ENCODE peak calls at places on chromosomes 16 and 17, in eight cellular contexts. A is breast epithelium, T is tibial nerve, N is NB4, C is HCT116, F is A549, J is HepG2, H is adrenal gland. K is an unnamed sample.

GRCh38 chr17:32482568-32483320 is 4.0 kb upstream of the CDK5R1 start:
- DNase-seq in N (no peak), J (no peak), T (no peak), F (no peak), A (no peak), C (no peak), H (no peak), K (no peak)

GRCh38 chr16:56985288-56985961 is 3.9 kb upstream of the NLRC5 start:
- DNase-seq in C (peak), T (peak), H (peak), A (no peak), N (peak), F (peak), J (no peak), K (no peak)

GRCh38 chr17:66301864-66302741 is at the start of gene PRKCA:
- DNase-seq in N (peak), A (no peak), H (peak), T (peak), F (peak), C (peak), J (peak), K (peak)

GRCh38 chr17:54983260-54983659 is 14.7 kb downstream of the STXBP4 start:
- DNase-seq in C (no peak), F (no peak), A (no peak), J (no peak), H (no peak), N (no peak), T (no peak), K (no peak)

GRCh38 chr17:2723997-2724782 is 12.6 kb upstream of the CLUH start:
- DNase-seq in T (no peak), C (no peak), J (no peak), A (no peak), N (no peak), H (no peak), F (no peak), K (no peak)

GRCh38 chr17:68319420-68320162 is 28.3 kb downstream of the ARSG start:
- DNase-seq in J (no peak), A (no peak), C (no peak), N (peak), F (no peak), H (no peak), T (no peak), K (no peak)

GRCh38 chr16:84484579-84485254 is 19.7 kb downstream of the MEAK7 start:
- DNase-seq in A (peak), C (peak), J (peak), F (peak), N (peak), H (peak), T (peak), K (peak)

GRCh38 chr17:56292010-56292409 is 138.7 kb downstream of the ANKFN1 start:
- DNase-seq in T (no peak), C (no peak), N (no peak), A (no peak), F (no peak), H (no peak), J (no peak), K (no peak)

GRCh38 chr16:47486856-47487255 is 25.7 kb downstream of the PHKB start:
- DNase-seq in T (no peak), J (no peak), C (no peak), A (no peak), N (no peak), F (no peak), H (no peak), K (no peak)

GRCh38 chr17:69516911-69517310 is 102.4 kb downstream of the MAP2K6 start:
- DNase-seq in H (no peak), F (no peak), J (no peak), A (no peak), N (no peak), C (no peak), T (no peak), K (no peak)
- TF ChIP-seq POLR2A in H (no peak), F (no peak), J (no peak), A (no peak), N (no peak), C (no peak), T (no peak), K (no peak)

GRCh38 chr17:37643118-37643766 is at the start of gene DDX52:
- DNase-seq in F (peak), N (peak), A (peak), H (peak), C (peak), J (peak), T (peak), K (peak)

GRCh38 chr17:37650419-37651003 is 7.3 kb upstream of the DDX52 start:
- DNase-seq in N (peak), T (no peak), F (peak), A (no peak), J (peak), C (peak), H (no peak), K (peak)

GRCh38 chr17:37651846-37652245 is 8.6 kb upstream of the DDX52 start:
- DNase-seq in T (no peak), N (no peak), F (no peak), J (no peak), C (no peak), A (no peak), H (no peak), K (no peak)

GRCh38 chr17:37643829-37644228 is 583 bp upstream of the DDX52 start:
- DNase-seq in J (no peak), A (no peak), C (no peak), F (peak), H (peak), N (no peak), T (no peak), K (no peak)

DNA sequence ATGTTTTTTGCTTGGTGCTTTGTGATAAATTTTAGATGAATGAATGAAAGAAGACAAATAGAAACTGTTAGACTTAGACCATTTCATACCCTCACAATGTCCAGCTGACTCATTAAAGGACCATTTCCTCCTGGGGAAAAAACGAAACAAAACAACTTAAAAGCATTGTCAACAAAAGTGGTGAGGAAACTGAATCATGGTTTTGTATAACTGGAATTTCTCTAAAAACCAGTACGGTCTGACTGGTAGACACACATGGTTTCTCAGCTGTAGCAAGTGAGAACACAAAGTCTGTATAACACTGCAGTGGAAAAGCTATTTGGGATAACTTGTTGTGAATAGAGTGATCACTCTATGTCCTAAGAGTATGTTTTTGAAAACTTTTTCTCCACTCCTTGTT is 5.3 kb upstream of the DDX52 start:
- DNase-seq in A (no peak), F (no peak), J (no peak), C (no peak), T (no peak), N (no peak), H (no peak), K (no peak)
- TF ChIP-seq POLR2A in A (no peak), F (no peak), J (no peak), C (no peak), T (no peak), N (no peak), H (no peak), K (no peak)

GRCh38 chr17:78979780-78980623 is at the start of gene LGALS3BP:
- DNase-seq in J (peak), T (peak), H (peak), A (no peak), C (peak), F (peak), N (peak), K (no peak)
- TF ChIP-seq POLR2A in J (peak), T (no peak), H (peak), A (no peak), C (peak), F (no peak), N (peak), K (no peak)

DNA sequence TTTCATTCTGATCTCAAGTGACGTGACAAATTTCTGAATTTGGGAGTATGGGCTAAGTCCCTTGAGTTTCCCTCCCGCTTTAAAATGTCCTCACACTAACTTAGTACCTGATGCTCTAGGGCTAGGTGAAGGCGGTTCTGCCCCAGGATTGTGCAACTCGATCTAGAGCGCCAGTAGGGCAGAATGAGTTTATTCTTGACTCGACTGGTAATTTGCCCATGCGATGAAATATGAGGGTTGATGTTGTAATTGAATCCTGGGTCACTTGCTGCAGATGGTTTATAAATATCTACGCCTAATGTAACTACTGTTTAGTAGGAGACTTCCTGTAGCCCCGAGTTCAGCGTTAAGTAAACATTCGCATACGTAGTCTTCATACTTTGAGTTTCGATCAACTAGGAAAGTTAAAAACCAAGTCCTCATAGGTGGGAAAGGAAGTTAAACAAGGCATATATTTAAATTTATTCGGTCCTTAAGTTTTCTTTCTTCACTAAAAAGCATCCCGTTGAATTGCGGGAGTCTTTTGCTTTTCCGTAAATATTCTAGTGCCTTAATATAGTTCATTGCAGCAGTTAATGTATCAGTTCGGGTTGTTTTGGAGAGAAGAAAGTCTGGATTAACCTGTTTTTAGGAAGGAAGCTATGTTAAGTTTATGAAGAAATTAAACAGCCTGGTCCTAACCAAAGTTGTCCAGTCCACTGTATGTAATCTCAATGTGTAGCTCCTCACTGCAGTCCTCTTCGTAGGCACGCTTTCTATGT is 1.6 kb downstream of the CTCF start:
- DNase-seq in C (no peak), F (no peak), N (peak), T (peak), H (peak), J (peak), A (no peak), K (peak)
- TF ChIP-seq POLR2A in C (no peak), F (no peak), N (no peak), T (no peak), H (no peak), J (no peak), A (no peak), K (no peak)

DNA sequence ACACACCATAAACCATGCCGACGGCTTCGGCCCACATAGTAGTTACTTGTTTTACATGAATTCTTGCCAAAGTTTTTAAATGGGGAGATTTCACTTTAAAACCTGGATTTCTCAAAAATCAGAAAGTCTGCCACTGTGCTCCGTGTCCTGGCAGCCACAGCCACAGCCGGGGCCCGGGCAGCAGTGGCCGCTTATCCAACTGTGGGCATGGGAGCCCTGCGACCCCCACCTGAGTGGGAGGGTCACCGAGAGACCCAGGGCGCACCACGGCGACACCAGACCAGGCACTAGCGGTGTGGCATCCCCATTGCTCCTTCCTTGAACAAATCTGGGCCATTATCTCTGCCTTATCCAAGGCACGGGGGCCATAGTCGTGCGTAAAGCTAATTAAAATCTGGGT is 30.0 kb downstream of the ZNF469 start:
- DNase-seq in T (no peak), N (no peak), F (no peak), A (no peak), C (no peak), J (no peak), H (no peak), K (no peak)
- TF ChIP-seq POLR2A in T (no peak), N (no peak), F (no peak), A (no peak), C (no peak), J (no peak), H (no peak), K (no peak)

GRCh38 chr16:76535-77272 is 1.3 kb upstream of the MPG start:
- DNase-seq in T (peak), J (peak), N (peak), A (no peak), F (peak), C (no peak), H (no peak), K (peak)
- TF ChIP-seq POLR2A in T (no peak), J (no peak), N (no peak), A (no peak), F (no peak), C (no peak), H (no peak), K (no peak)

DNA sequence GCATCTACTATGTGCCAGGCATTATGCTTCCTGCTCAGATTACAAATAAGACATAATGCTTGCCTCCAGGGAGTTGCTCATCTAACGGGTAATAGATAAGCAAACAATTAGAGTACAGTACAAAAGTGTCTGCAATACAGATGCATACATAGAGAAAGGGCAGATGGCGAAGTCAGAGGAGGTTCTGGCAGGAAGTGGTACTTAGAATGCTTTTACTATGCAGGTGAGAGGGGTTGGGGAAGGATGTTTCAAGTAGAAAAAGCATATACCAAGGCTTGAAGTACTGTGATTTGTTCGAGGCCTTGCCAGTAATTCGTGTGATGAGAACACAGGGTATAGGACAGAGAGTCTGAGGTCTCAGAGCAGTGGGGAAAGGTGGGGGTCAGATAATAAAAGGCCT is 349.8 kb downstream of the UTP18 start:
- DNase-seq in H (no peak), J (no peak), A (no peak), F (no peak), C (no peak), N (no peak), T (no peak), K (no peak)
- TF ChIP-seq POLR2A in H (no peak), J (no peak), A (no peak), F (no peak), C (no peak), N (no peak), T (no peak), K (no peak)

DNA sequence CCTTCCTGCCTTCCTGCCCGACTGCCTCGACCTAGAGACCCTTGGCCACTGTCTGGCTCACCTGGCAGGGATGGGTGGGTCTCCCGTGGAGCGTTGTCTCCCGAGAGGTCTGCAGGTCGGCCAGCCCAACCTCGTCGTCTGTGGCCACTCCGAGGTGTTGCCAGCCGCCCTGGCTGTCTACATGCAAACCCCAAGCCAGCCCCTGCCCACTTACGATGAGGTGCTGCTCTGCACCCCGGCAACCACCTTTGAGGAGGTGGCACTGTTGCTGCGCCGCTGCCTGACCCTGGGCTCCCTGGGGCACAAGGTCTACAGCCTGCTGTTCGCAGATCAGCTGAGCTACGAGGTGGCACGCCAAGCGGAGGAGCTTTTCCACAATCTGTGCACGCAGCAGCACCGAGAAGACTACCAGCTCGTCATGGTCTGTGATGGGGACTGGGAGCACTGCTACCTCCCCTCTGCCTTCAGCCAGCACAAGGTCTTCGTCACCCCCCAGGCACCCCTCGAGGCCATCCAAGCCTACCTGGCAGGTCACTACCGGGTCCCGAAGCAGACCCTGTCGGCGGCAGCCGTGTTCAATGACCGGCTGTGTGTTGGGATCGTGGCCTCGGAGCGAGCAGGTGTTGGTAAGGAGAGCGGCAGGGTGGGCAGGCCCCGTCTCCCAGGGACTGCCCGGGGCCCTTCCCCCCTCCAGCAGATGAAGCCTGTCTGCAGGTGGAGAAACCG is 75.1 kb upstream of the ENDOV start:
- DNase-seq in T (no peak), N (no peak), J (no peak), C (no peak), A (no peak), H (no peak), F (no peak), K (no peak)
- TF ChIP-seq POLR2A in T (no peak), N (no peak), J (no peak), C (no peak), A (no peak), H (no peak), F (no peak), K (no peak)

GRCh38 chr17:46772013-46772878 is 46.2 kb downstream of the WNT3 start:
- DNase-seq in C (no peak), H (peak), J (peak), A (no peak), F (peak), T (no peak), N (peak), K (peak)

GRCh38 chr17:46770439-46770817 is 48.1 kb downstream of the WNT3 start:
- DNase-seq in A (no peak), H (no peak), N (no peak), C (no peak), J (peak), T (no peak), F (no peak), K (no peak)

GRCh38 chr17:46769531-46770438 is 48.7 kb downstream of the WNT3 start:
- DNase-seq in J (no peak), F (no peak), C (no peak), T (no peak), H (peak), N (no peak), A (no peak), K (peak)

GRCh38 chr17:46771601-46772012 is 46.9 kb downstream of the WNT3 start:
- DNase-seq in T (no peak), C (no peak), H (no peak), J (no peak), F (no peak), A (no peak), N (peak), K (peak)

DNA sequence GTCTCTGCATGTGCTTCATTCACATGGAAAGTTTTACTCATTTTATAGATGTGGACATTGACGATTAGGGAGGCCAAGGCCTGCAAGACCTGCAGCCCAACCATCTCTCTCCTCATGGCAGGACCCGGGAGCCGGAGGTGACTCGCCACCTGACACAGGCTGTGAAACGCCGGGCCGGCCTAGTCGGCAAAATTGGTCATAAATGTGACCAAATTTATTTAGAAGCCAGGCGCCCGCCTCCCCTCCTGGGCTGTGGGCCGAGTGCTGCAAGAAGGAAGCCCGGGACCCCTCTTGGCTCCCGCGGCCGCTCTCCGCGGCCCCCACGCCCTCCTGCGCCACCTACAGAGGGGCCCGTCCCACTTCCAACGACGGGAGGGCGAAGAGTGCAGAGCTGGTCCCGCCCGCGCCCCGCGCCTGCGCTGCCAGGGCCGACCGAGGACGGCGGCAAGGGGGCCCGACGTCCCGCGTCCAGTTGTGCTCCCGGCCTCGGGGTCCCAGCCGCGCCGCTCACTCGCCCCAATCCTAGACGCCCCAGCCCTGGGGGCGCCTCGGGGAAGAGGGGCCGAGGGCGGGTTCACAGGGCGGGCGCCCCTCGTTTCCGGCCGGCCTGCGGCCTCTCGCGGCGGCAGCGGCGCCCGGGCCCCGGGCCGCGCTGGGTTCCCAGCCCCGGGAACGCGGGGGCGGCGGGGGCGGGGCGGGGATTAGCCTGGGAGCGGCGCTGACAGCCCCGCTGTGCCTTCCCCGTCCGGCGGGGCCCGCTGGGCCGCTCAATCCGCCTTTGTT is 47.5 kb downstream of the WNT3 start:
- DNase-seq in N (peak), J (peak), F (peak), H (peak), T (no peak), C (no peak), A (no peak), K (peak)
- TF ChIP-seq POLR2A in N (peak), J (peak), F (peak), H (no peak), T (no peak), C (no peak), A (no peak), K (no peak)

GRCh38 chr17:40443988-40444899 is 994 bp downstream of the IGFBP4 start:
- DNase-seq in C (no peak), F (no peak), N (peak), J (no peak), H (no peak), T (no peak), A (no peak), K (peak)
- TF ChIP-seq POLR2A in C (no peak), F (peak), N (no peak), J (no peak), H (no peak), T (no peak), A (no peak), K (no peak)

K was measured in erythroblast.